ENCODE peak calls at places on chromosomes 4 and X, in eight cellular contexts. Z is stimulated activated CD4-positive, alpha-beta T cell treated with anti-CD3 and anti-CD28 coated beads, Interleukin-12 subunit alpha, Interleukin-12 subunit beta, amount 100 ng/mL, for 4 hours; N is amniotic stem cell; C is breast epithelium; E is T-helper 9 cell; I is SJSA1; Q is OCI-LY7; V is endothelial cell. H is an unnamed sample.

GRCh38 chr4:177051473-177052060 is 258.1 kb upstream of the NEIL3 start:
- DNase-seq in Z (no peak), I (no peak), Q (peak), N (no peak), C (no peak), V (peak), E (no peak), H (no peak)

GRCh38 chr4:159018062-159018629 is 84.7 kb upstream of the RAPGEF2 start:
- DNase-seq in C (no peak), Q (peak), E (no peak), V (no peak), Z (no peak), N (no peak), I (no peak), H (no peak)

GRCh38 chr4:106315476-106315967 is 487 bp downstream of the TBCK start:
- DNase-seq in Z (no peak), N (no peak), E (no peak), V (no peak), C (no peak), I (no peak), Q (peak), H (no peak)

GRCh38 chr4:81555489-81555888 is 83.8 kb upstream of the RASGEF1B start:
- DNase-seq in E (no peak), N (no peak), V (no peak), Q (no peak), I (no peak), C (no peak), Z (no peak), H (no peak)

GRCh38 chr4:108901271-108901670 is 138.4 kb upstream of the ETNPPL start:
- DNase-seq in I (no peak), Z (no peak), V (no peak), E (no peak), C (no peak), Q (no peak), N (no peak), H (no peak)

GRCh38 chrX:107025538-107025937 is 25.5 kb upstream of the MORC4 start:
- DNase-seq in C (no peak), I (peak), V (peak), Z (no peak), Q (peak), N (no peak), E (no peak), H (peak)

GRCh38 chr4:6944311-6945051 is 34.9 kb downstream of the TBC1D14 start:
- DNase-seq in Q (no peak), C (no peak), N (no peak), V (no peak), E (no peak), Z (no peak), I (no peak), H (peak)

GRCh38 chr4:57114973-57115372 is 4.8 kb upstream of the IGFBP7 start:
- DNase-seq in Z (no peak), I (no peak), V (no peak), Q (no peak), C (no peak), E (no peak), N (no peak), H (no peak)

GRCh38 chrX:36898301-36898700 is 109.9 kb upstream of the FAM47C start:
- DNase-seq in E (no peak), I (no peak), N (no peak), Z (no peak), V (no peak), Q (peak), C (no peak), H (no peak)

GRCh38 chrX:154092371-154092770 is 5.1 kb downstream of the MECP2 start:
- DNase-seq in Q (no peak), V (no peak), C (no peak), N (no peak), Z (no peak), I (no peak), E (no peak), H (no peak)

GRCh38 chr4:101304916-101305315 is 42.4 kb downstream of the PPP3CA start:
- DNase-seq in Z (no peak), E (no peak), V (no peak), C (no peak), I (peak), Q (no peak), N (peak), H (no peak)

GRCh38 chr4:88275516-88275915 is 8.8 kb downstream of the PPM1K start:
- DNase-seq in Z (no peak), C (no peak), E (no peak), N (no peak), Q (peak), V (no peak), I (no peak), H (no peak)

GRCh38 chrX:103733017-103733416 is 22.3 kb downstream of the TMEM31 start:
- DNase-seq in Z (no peak), C (no peak), N (no peak), E (no peak), I (no peak), Q (no peak), V (no peak), H (no peak)

GRCh38 chr4:94852601-94853000 is 94.8 kb downstream of the BMPR1B start:
- DNase-seq in I (no peak), V (no peak), C (no peak), Q (no peak), N (no peak), E (no peak), Z (no peak), H (no peak)

GRCh38 chrX:130170752-130171445 is 863 bp upstream of the RAB33A start:
- DNase-seq in N (no peak), Z (peak), Q (peak), C (no peak), E (peak), I (no peak), V (peak), H (peak)

GRCh38 chr4:52721968-52722814 is 29.0 kb downstream of the ERVMER34-1 start:
- DNase-seq in E (peak), C (peak), Z (peak), V (peak), N (peak), Q (peak), I (peak), H (peak)

GRCh38 chrX:119606508-119607389 is 525 bp upstream of the NKRF start:
- DNase-seq in C (no peak), V (no peak), Z (no peak), I (no peak), N (no peak), E (no peak), Q (no peak), H (no peak)

GRCh38 chrX:76453737-76454406 is 26.4 kb downstream of the MAGEE1 start:
- DNase-seq in C (no peak), N (no peak), I (no peak), E (no peak), Z (no peak), V (no peak), Q (no peak), H (peak)

GRCh38 chr4:47315346-47315745 is 148.2 kb downstream of the COMMD8 start:
- DNase-seq in V (no peak), Z (no peak), E (no peak), N (no peak), Q (no peak), I (no peak), C (no peak), H (no peak)